ENCODE peak calls at places on chromosome X, in nine cellular contexts. H, L, D, O, I, E, T, Y and N are unnamed samples. For H3K9me3, the result is how much of the 10 kb centered on the place peaks cover.

GRCh38 chrX:2879670-2880069 is 49.5 kb downstream of the ARSD start:
- DNase-seq in I (no peak), T (no peak), Y (no peak), H (no peak), E (no peak), O (no peak), L (no peak), D (no peak), N (no peak)

GRCh38 chrX:63270873-63271272 is 80.3 kb downstream of the SPIN4 start:
- DNase-seq in T (no peak), D (no peak), L (no peak), O (no peak), I (no peak), H (no peak), E (no peak), Y (no peak), N (no peak)

GRCh38 chrX:94961730-94962129 is 1287.7 kb downstream of the FAM133A start:
- DNase-seq in E (no peak), H (no peak), L (no peak), T (no peak), I (no peak), D (no peak), O (no peak), Y (no peak), N (no peak)

GRCh38 chrX:111743316-111743715 is 62.3 kb downstream of the ALG13 start:
- DNase-seq in H (no peak), E (no peak), D (no peak), Y (no peak), I (no peak), T (no peak), L (no peak), O (no peak), N (no peak)

GRCh38 chrX:110257889-110258288 is 60.0 kb downstream of the AMMECR1 start:
- DNase-seq in E (no peak), D (no peak), Y (no peak), O (no peak), H (no peak), I (no peak), T (no peak), L (no peak), N (no peak)

GRCh38 chrX:69309074-69309792 is 144.0 kb upstream of the PJA1 start:
- DNase-seq in E (no peak), T (no peak), H (no peak), O (no peak), L (no peak), D (no peak), Y (no peak), I (no peak), N (no peak)

GRCh38 chrX:46327229-46328081 is 217.8 kb downstream of the ZNF674 start:
- DNase-seq in I (no peak), D (peak), O (peak), L (peak), Y (peak), E (peak), H (peak), T (peak), N (peak)

GRCh38 chrX:86066998-86067397 is 19.6 kb upstream of the CHM start:
- DNase-seq in O (peak), I (no peak), D (no peak), Y (no peak), L (no peak), T (no peak), E (no peak), H (no peak), N (no peak)

GRCh38 chrX:119228506-119229290 is 7.4 kb upstream of the PGRMC1 start:
- DNase-seq in O (peak), Y (peak), T (no peak), H (no peak), L (no peak), I (no peak), E (no peak), D (no peak), N (no peak)

GRCh38 chrX:21734175-21734574 is 23.7 kb downstream of the SMPX start:
- DNase-seq in Y (no peak), D (no peak), T (no peak), I (no peak), E (no peak), O (no peak), L (no peak), H (no peak), N (peak)

GRCh38 chrX:17812763-17813162 is 48.3 kb downstream of the RAI2 start:
- DNase-seq in D (no peak), I (no peak), Y (no peak), E (no peak), H (no peak), T (no peak), L (no peak), O (peak), N (peak)

GRCh38 chrX:136810493-136810892 is 29.8 kb upstream of the ARHGEF6 start:
- DNase-seq in O (no peak), L (no peak), E (no peak), H (no peak), T (no peak), Y (no peak), I (no peak), D (no peak), N (peak)

GRCh38 chrX:100263650-100264049 is 146.4 kb downstream of the PCDH19 start:
- DNase-seq in I (no peak), Y (no peak), L (no peak), H (no peak), E (no peak), D (no peak), O (no peak), T (no peak), N (no peak)

GRCh38 chrX:18377802-18378201 is 23.3 kb upstream of the SCML2 start:
- DNase-seq in L (no peak), D (no peak), E (no peak), I (no peak), H (no peak), Y (no peak), T (peak), O (peak), N (peak)

GRCh38 chrX:34487364-34487763 is 169.7 kb downstream of the TMEM47 start:
- DNase-seq in E (no peak), O (no peak), H (no peak), I (no peak), T (no peak), Y (no peak), D (no peak), L (no peak), N (no peak)

GRCh38 chrX:128906753-128907152 is 616.5 kb downstream of the SMARCA1 start:
- DNase-seq in H (no peak), T (no peak), L (no peak), I (no peak), O (no peak), Y (no peak), D (no peak), E (no peak), N (peak)

GRCh38 chrX:149286940-149287349 is 218.2 kb downstream of the IDS start:
- DNase-seq in Y (peak), E (peak), O (peak), L (no peak), T (peak), H (no peak), D (peak), I (no peak), N (peak)

GRCh38 chrX:20240201-20240600 is 26.5 kb downstream of the RPS6KA3 start:
- DNase-seq in O (no peak), I (no peak), D (no peak), T (no peak), L (no peak), Y (peak), E (no peak), H (no peak), N (no peak)

GRCh38 chrX:90883479-90883878 is 551.2 kb upstream of the PABPC5 start:
- DNase-seq in T (no peak), D (no peak), H (no peak), O (no peak), E (no peak), L (no peak), Y (no peak), I (no peak), N (no peak)

GRCh38 chrX:37644381-37645305 is 40.9 kb upstream of the XK start:
- DNase-seq in T (peak), H (no peak), L (no peak), I (no peak), O (no peak), Y (no peak), E (no peak), D (no peak), N (no peak)

DNA sequence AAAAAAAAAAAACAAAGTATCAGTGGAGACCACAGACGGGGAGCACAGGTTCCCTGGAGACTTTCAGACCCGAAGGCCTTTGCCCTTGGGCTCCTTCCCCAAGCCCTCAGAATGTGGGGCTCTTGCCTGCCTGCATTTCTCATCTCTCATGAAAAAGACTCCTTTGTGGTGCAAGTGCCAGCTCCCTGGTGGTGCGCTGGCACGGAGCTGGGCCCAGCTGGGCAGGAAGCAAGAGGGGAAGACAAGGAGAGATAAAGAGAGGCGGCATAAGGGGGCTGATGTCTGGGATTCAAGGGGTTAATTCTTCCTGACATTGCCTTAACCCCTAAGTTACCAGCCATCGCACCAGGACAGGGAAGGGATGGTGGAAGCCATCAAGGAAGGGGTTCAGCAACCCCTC is 21.8 kb downstream of the NLGN3 start:
- DNase-seq in E (no peak), O (no peak), T (no peak), D (no peak), Y (no peak), I (no peak), H (no peak), L (no peak), N (no peak)
- H3K27ac ChIP-seq in E (no peak), O (no peak), T (no peak), D (no peak), Y (no peak), I (no peak), H (no peak), L (no peak), N (no peak)

GRCh38 chrX:25005034-25005381 is 10.8 kb downstream of the ARX start:
- DNase-seq in D (no peak), E (no peak), T (no peak), L (no peak), Y (no peak), I (no peak), H (no peak), O (no peak), N (no peak)

GRCh38 chrX:25004040-25004439 is 11.7 kb downstream of the ARX start:
- DNase-seq in I (no peak), D (no peak), O (no peak), T (no peak), L (no peak), E (no peak), Y (no peak), H (no peak), N (no peak)

GRCh38 chrX:25003066-25003849 is 12.5 kb downstream of the ARX start:
- DNase-seq in L (no peak), D (no peak), E (no peak), Y (no peak), H (no peak), T (no peak), I (no peak), O (no peak), N (peak)

GRCh38 chrX:25005382-25006185 is 10.2 kb downstream of the ARX start:
- DNase-seq in E (no peak), Y (no peak), O (no peak), H (no peak), T (no peak), L (no peak), D (no peak), I (no peak), N (no peak)

GRCh38 chrX:25004485-25005032 is 11.2 kb downstream of the ARX start:
- DNase-seq in I (no peak), T (no peak), D (no peak), L (no peak), O (no peak), H (no peak), Y (no peak), E (no peak), N (no peak)
- H3K9me3 ChIP-seq in I (under half), T (under half), D (under half), L (under half), O (under half), H (under half), Y (under half), E (under half), N (under half)

GRCh38 chrX:155068165-155068564 is 2.8 kb downstream of the CMC4 start:
- DNase-seq in I (no peak), O (peak), L (no peak), E (no peak), H (no peak), D (no peak), Y (peak), T (no peak), N (no peak)
- H3K4me3 ChIP-seq in I (no peak), O (no peak), L (no peak), E (no peak), H (no peak), D (no peak), Y (no peak), T (no peak), N (no peak)

GRCh38 chrX:150845091-150845490 is 53.4 kb downstream of the CD99L2 start:
- DNase-seq in E (no peak), Y (no peak), O (no peak), L (no peak), H (no peak), D (no peak), T (no peak), I (no peak), N (no peak)

GRCh38 chrX:150837845-150838244 is 60.6 kb downstream of the CD99L2 start:
- DNase-seq in T (no peak), L (no peak), E (no peak), D (no peak), H (no peak), O (no peak), I (no peak), Y (no peak), N (no peak)

GRCh38 chrX:150842198-150842553 is 56.3 kb downstream of the CD99L2 start:
- DNase-seq in D (no peak), H (no peak), L (no peak), O (no peak), T (peak), Y (no peak), I (no peak), E (no peak), N (no peak)

GRCh38 chrX:150844016-150844415 is 54.5 kb downstream of the CD99L2 start:
- DNase-seq in H (no peak), O (peak), I (no peak), T (no peak), D (no peak), L (no peak), Y (peak), E (no peak), N (no peak)

DNA sequence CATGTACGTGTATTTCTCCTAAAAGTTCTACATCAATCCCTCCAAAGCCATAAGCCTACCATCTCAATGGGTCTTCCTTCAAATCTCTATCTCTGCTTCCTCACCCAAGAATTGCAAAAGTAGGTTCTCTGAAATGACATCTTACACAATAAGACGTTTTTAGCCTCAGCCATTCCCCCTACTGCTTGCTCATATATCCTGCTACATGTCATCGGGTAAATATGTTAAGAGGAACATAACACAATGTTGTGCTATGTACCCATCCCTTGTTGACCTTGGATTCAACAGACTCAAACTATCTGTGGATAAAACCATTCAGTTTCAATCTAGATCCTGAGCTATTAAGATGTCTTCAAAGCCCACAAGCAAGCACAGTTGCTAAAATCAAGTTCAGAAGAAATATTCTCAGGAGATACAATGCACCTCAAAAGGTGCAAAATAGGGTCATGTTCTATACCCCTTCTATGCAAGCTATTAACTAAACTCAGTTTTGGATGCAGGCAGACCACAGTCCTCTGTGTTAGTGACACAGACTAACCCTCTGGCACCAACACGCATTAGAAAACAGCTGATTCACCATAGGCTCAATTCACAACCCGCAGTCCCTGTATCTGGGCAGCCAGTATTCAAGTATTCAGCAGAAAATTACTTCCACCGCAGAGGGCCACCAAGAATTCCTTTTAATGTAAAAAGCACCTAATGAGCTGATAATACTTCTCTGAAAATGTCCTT is 56.8 kb downstream of the CD99L2 start:
- DNase-seq in H (no peak), L (no peak), D (no peak), I (no peak), T (no peak), E (no peak), O (peak), Y (peak), N (no peak)
- H3K27ac ChIP-seq in H (peak), L (no peak), D (no peak), I (no peak), T (no peak), E (no peak), O (peak), Y (no peak), N (no peak)

GRCh38 chrX:51855698-51856097 is 37.7 kb upstream of the MAGED1 start:
- DNase-seq in Y (no peak), H (no peak), O (no peak), L (no peak), I (no peak), D (no peak), E (no peak), T (no peak), N (no peak)

GRCh38 chrX:51866156-51866555 is 27.3 kb upstream of the MAGED1 start:
- DNase-seq in T (no peak), O (no peak), D (no peak), H (no peak), L (no peak), I (no peak), Y (peak), E (no peak), N (no peak)

GRCh38 chrX:51862920-51863319 is 30.5 kb upstream of the MAGED1 start:
- DNase-seq in H (no peak), T (no peak), D (no peak), O (no peak), I (no peak), Y (no peak), L (no peak), E (no peak), N (no peak)

GRCh38 chrX:51857159-51857733 is 36.2 kb upstream of the MAGED1 start:
- DNase-seq in E (no peak), D (no peak), H (no peak), O (no peak), Y (no peak), L (no peak), T (no peak), I (no peak), N (no peak)

GRCh38 chrX:51860679-51861078 is 32.7 kb upstream of the MAGED1 start:
- DNase-seq in L (no peak), H (no peak), O (peak), E (peak), T (peak), Y (peak), I (no peak), D (peak), N (peak)
- H3K9me3 ChIP-seq in L (under half), H (under half), O (under half), E (under half), T (under half), Y (under half), I (under half), D (under half), N (under half)

DNA sequence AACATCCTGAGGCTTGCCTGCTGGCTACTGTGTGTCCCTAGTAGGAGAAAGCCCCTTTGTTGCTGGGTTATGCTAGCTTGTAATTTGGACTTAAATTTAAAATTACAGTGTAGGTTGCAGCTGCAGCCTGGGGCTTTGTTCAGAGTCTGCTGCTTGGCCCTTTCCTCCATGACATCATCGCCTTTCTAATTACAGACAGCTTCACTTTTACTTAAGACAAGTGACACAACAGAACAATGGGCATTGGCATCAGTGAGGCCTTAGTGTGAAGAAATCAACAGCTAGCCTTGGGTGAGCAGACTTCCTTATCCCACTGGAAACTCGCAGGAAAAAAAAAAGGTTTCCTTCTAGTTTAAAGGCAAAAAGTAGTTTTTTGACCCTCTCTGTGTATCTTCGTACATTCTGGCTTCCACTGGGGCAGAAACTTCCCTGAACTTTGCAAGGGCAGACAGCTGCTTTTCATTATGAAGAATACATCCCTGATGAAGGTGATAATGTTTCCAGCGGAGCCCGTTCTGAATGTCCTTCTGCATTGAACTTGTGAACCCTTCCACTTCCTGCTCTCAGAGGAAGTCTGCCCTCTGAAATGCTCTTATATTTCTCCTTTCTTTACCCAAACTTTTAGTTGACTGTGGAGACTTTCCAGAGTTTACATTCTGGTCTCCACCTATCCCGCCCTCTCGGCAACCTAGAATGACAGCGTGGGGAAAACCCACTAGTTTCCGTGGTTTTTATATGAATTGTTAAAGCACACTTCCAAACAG is 123.2 kb upstream of the FAM9C start:
- DNase-seq in Y (peak), E (peak), D (no peak), L (no peak), I (peak), O (no peak), H (no peak), T (no peak), N (no peak)
- H3K4me3 ChIP-seq in Y (no peak), E (no peak), D (no peak), L (no peak), I (no peak), O (no peak), H (no peak), T (no peak), N (no peak)